ENCODE peak calls at places on chromosomes 12 and 14, in five cellular contexts. C is IMR-90, I is neuronal stem cell, W is mesendoderm, J is H9. D is an unnamed sample.

GRCh38 chr12:121299662-121300061 is 3.2 kb upstream of the CAMKK2 start:
- DNase-seq in C (no peak), I (no peak), W (no peak), J (no peak), D (no peak)

GRCh38 chr12:4807116-4807783 is 87.0 kb downstream of the GALNT8 start:
- DNase-seq in C (no peak), I (no peak), W (no peak), J (no peak), D (no peak)

GRCh38 chr12:109760930-109761630 is 47.5 kb downstream of the FAM222A start:
- DNase-seq in C (no peak), I (no peak), W (no peak), J (peak; percentile 28), D (no peak)

GRCh38 chr12:108102363-108102762 is 26.7 kb upstream of the WSCD2 start:
- DNase-seq in C (no peak), I (no peak), W (no peak), J (no peak), D (no peak)

GRCh38 chr12:131747276-131747675 is 36.4 kb downstream of the SFSWAP start:
- DNase-seq in C (no peak), I (no peak), W (no peak), J (no peak), D (no peak)

GRCh38 chr12:2195085-2195484 is 142.3 kb downstream of the CACNA1C start:
- DNase-seq in C (no peak), I (no peak), W (no peak), J (no peak), D (no peak)

GRCh38 chr14:44962573-44963528 is 861 bp downstream of the TOGARAM1 start:
- DNase-seq in C (peak; percentile 54), I (peak; percentile 43), W (peak; percentile 41), J (no peak), D (peak; percentile 55)

GRCh38 chr12:40970320-40970907 is 217.7 kb upstream of the PDZRN4 start:
- DNase-seq in C (no peak), I (no peak), W (peak; percentile 31), J (no peak), D (no peak)

GRCh38 chr12:14605401-14605989 is 37.8 kb upstream of the PLBD1 start:
- DNase-seq in C (no peak), I (no peak), W (peak; percentile 4), J (no peak), D (no peak)

GRCh38 chr14:44149597-44149996 is 357.5 kb downstream of the FSCB start:
- DNase-seq in C (no peak), I (peak; percentile 65), W (peak; percentile 94), J (peak; percentile 85), D (peak; percentile 41)

GRCh38 chr14:32408018-32408417 is 78.9 kb downstream of the AKAP6 start:
- DNase-seq in C (no peak), I (no peak), W (no peak), J (no peak), D (no peak)

GRCh38 chr12:124148481-124148880 is 146.4 kb upstream of the RFLNA start:
- DNase-seq in C (no peak), I (no peak), W (no peak), J (no peak), D (no peak)

GRCh38 chr14:102554835-102555819 is 37.3 kb upstream of the RCOR1 start:
- DNase-seq in C (no peak), I (peak; percentile 47), W (peak; percentile 88), J (peak; percentile 90), D (peak; percentile 38)
- H3K4ac ChIP-seq in C (peak overlapping the region; percentile 22), I (peak overlapping the region; percentile 31), W (peak overlapping the region; percentile 92), J (no peak overlapping the region), D (peak overlapping the region; percentile 57)

GRCh38 chr12:51009038-51009437 is 17.1 kb downstream of the SLC11A2 start:
- DNase-seq in C (no peak), I (no peak), W (no peak), J (no peak), D (no peak)
- H3K23ac ChIP-seq in C (no peak overlapping the region), I (no peak overlapping the region), W (no peak overlapping the region), J (no peak overlapping the region), D (no peak overlapping the region)

GRCh38 chr14:101224356-101225115 is 321.0 kb upstream of the RTL1 start:
- DNase-seq in C (no peak), I (no peak), W (no peak), J (peak; percentile 26), D (no peak)
- H3K4ac ChIP-seq in C (no peak overlapping the region), I (no peak overlapping the region), W (no peak overlapping the region), J (no peak overlapping the region), D (no peak overlapping the region)

GRCh38 chr12:116934908-116935698 is 24.4 kb downstream of the FBXW8 start:
- DNase-seq in C (no peak), I (no peak), W (no peak), J (no peak), D (no peak)

GRCh38 chr12:116943419-116944372 is 32.9 kb downstream of the FBXW8 start:
- DNase-seq in C (no peak), I (no peak), W (peak; percentile 32), J (no peak), D (no peak)

GRCh38 chr12:116941188-116941587 is 30.4 kb downstream of the FBXW8 start:
- DNase-seq in C (no peak), I (no peak), W (no peak), J (no peak), D (no peak)

GRCh38 chr12:116937640-116938039 is 26.9 kb downstream of the FBXW8 start:
- DNase-seq in C (no peak), I (no peak), W (no peak), J (no peak), D (no peak)

GRCh38 chr12:116939734-116940133 is 29.0 kb downstream of the FBXW8 start:
- DNase-seq in C (no peak), I (no peak), W (no peak), J (no peak), D (no peak)
- H3K23ac ChIP-seq in C (no peak overlapping the region), I (no peak overlapping the region), W (no peak overlapping the region), J (no peak overlapping the region), D (no peak overlapping the region)

GRCh38 chr14:105346200-105346533 is 31.6 kb downstream of the PACS2 start:
- DNase-seq in C (no peak), I (no peak), W (no peak), J (no peak), D (no peak)
- H3K4ac ChIP-seq in C (no peak overlapping the region), I (no peak overlapping the region), W (no peak overlapping the region), J (no peak overlapping the region), D (no peak overlapping the region)

D was measured in mesenchymal stem cell.